ENCODE peak calls at places on chromosomes 12 and 14, in six cellular contexts. One of them, this sample, is unnamed.

GRCh38 chr14:85529803-85530574 is at the start of gene FLRT2:
- DNase-seq in right lobe of liver: peak; percentile 34
- DNase-seq in PC-3: no peak
- DNase-seq in upper lobe of left lung: peak; percentile 88
- DNase-seq in fibroblast of lung: peak; percentile 71
- DNase-seq in psoas muscle: peak; percentile 61
- DNase-seq in this sample: no peak

GRCh38 chr12:3578557-3578956 is 87.6 kb downstream of the PRMT8 start:
- DNase-seq in PC-3: no peak
- DNase-seq in upper lobe of left lung: no peak
- DNase-seq in psoas muscle: no peak
- DNase-seq in right lobe of liver: no peak
- DNase-seq in fibroblast of lung: no peak
- DNase-seq in this sample: no peak

GRCh38 chr14:55705651-55706340 is 125.8 kb downstream of the KTN1 start:
- DNase-seq in PC-3: peak; percentile 68
- DNase-seq in upper lobe of left lung: no peak
- DNase-seq in fibroblast of lung: no peak
- DNase-seq in psoas muscle: no peak
- DNase-seq in right lobe of liver: no peak
- DNase-seq in this sample: no peak

GRCh38 chr12:99059824-99060526 is 414.9 kb downstream of the APAF1 start:
- DNase-seq in fibroblast of lung: peak; percentile 8
- DNase-seq in PC-3: peak; percentile 12
- DNase-seq in right lobe of liver: no peak
- DNase-seq in upper lobe of left lung: no peak
- DNase-seq in psoas muscle: peak; percentile 20
- DNase-seq in this sample: no peak

GRCh38 chr12:26798013-26798412 is 35.0 kb downstream of the ITPR2 start:
- DNase-seq in PC-3: no peak
- DNase-seq in fibroblast of lung: peak; percentile 96
- DNase-seq in right lobe of liver: no peak
- DNase-seq in upper lobe of left lung: no peak
- DNase-seq in psoas muscle: no peak
- DNase-seq in this sample: no peak

GRCh38 chr12:79409562-79409961 is 281.2 kb downstream of the PAWR start:
- DNase-seq in upper lobe of left lung: no peak
- DNase-seq in psoas muscle: no peak
- DNase-seq in fibroblast of lung: peak; percentile 90
- DNase-seq in PC-3: peak; percentile 57
- DNase-seq in right lobe of liver: no peak
- DNase-seq in this sample: no peak

GRCh38 chr12:90174198-90174510 is 465.5 kb upstream of the ATP2B1 start:
- DNase-seq in psoas muscle: no peak
- DNase-seq in fibroblast of lung: no peak
- DNase-seq in upper lobe of left lung: no peak
- DNase-seq in right lobe of liver: no peak
- DNase-seq in PC-3: peak; percentile 37
- DNase-seq in this sample: no peak

GRCh38 chr14:73795974-73796373 is 55.7 kb upstream of the PTGR2 start:
- DNase-seq in psoas muscle: no peak
- DNase-seq in fibroblast of lung: peak; percentile 37
- DNase-seq in upper lobe of left lung: no peak
- DNase-seq in PC-3: peak; percentile 97
- DNase-seq in right lobe of liver: peak; percentile 59
- DNase-seq in this sample: no peak

GRCh38 chr14:99611639-99612038 is 7.6 kb upstream of the CCDC85C start:
- DNase-seq in fibroblast of lung: no peak
- DNase-seq in right lobe of liver: no peak
- DNase-seq in psoas muscle: no peak
- DNase-seq in PC-3: no peak
- DNase-seq in upper lobe of left lung: no peak
- DNase-seq in this sample: no peak

GRCh38 chr14:96586056-96586455 is 83.9 kb downstream of the PAPOLA start:
- DNase-seq in fibroblast of lung: no peak
- DNase-seq in PC-3: no peak
- DNase-seq in right lobe of liver: no peak
- DNase-seq in psoas muscle: no peak
- DNase-seq in upper lobe of left lung: no peak
- DNase-seq in this sample: no peak

GRCh38 chr12:100675432-100675831 is 101.9 kb downstream of the GAS2L3 start:
- DNase-seq in psoas muscle: peak; percentile 18
- DNase-seq in PC-3: peak; percentile 77
- DNase-seq in right lobe of liver: no peak
- DNase-seq in upper lobe of left lung: no peak
- DNase-seq in fibroblast of lung: peak; percentile 67
- DNase-seq in this sample: no peak

GRCh38 chr14:67221248-67221981 is 19.8 kb upstream of the PALS1 start:
- DNase-seq in PC-3: peak; percentile 93
- DNase-seq in psoas muscle: no peak
- DNase-seq in upper lobe of left lung: no peak
- DNase-seq in fibroblast of lung: peak; percentile 6
- DNase-seq in right lobe of liver: no peak
- DNase-seq in this sample: no peak

GRCh38 chr14:61720302-61720677 is 25.0 kb downstream of the HIF1A start:
- DNase-seq in psoas muscle: no peak
- DNase-seq in PC-3: peak; percentile 37
- DNase-seq in upper lobe of left lung: no peak
- DNase-seq in fibroblast of lung: no peak
- DNase-seq in right lobe of liver: no peak
- DNase-seq in this sample: no peak

GRCh38 chr12:108646597-108647190 is 13.0 kb upstream of the SELPLG start:
- DNase-seq in psoas muscle: no peak
- DNase-seq in upper lobe of left lung: no peak
- DNase-seq in fibroblast of lung: peak; percentile 50
- DNase-seq in right lobe of liver: no peak
- DNase-seq in PC-3: no peak
- DNase-seq in this sample: no peak

GRCh38 chr12:132886529-132887477 is 602 bp downstream of the CHFR start:
- DNase-seq in psoas muscle: peak; percentile 33
- DNase-seq in fibroblast of lung: peak; percentile 5
- DNase-seq in PC-3: no peak
- DNase-seq in upper lobe of left lung: peak; percentile 90
- DNase-seq in right lobe of liver: peak; percentile 38
- DNase-seq in this sample: no peak

GRCh38 chr12:30796508-30796780 is 41.7 kb upstream of the CAPRIN2 start:
- DNase-seq in right lobe of liver: no peak
- DNase-seq in upper lobe of left lung: no peak
- DNase-seq in psoas muscle: peak; percentile 27
- DNase-seq in fibroblast of lung: peak; percentile 71
- DNase-seq in PC-3: peak; percentile 58
- DNase-seq in this sample: no peak

GRCh38 chr12:7588703-7589329 is 76.9 kb downstream of the APOBEC1 start:
- DNase-seq in PC-3: peak; percentile 59
- DNase-seq in right lobe of liver: no peak
- DNase-seq in upper lobe of left lung: no peak
- DNase-seq in psoas muscle: no peak
- DNase-seq in fibroblast of lung: peak; percentile 28
- DNase-seq in this sample: peak; percentile 8

GRCh38 chr12:53530920-53531319 is 23.6 kb upstream of the NPFF start:
- DNase-seq in psoas muscle: no peak
- DNase-seq in right lobe of liver: no peak
- DNase-seq in PC-3: peak; percentile 83
- DNase-seq in upper lobe of left lung: no peak
- DNase-seq in fibroblast of lung: peak; percentile 25
- DNase-seq in this sample: no peak

GRCh38 chr12:120362516-120363273 is 6.3 kb downstream of the MSI1 start:
- DNase-seq in right lobe of liver: no peak
- DNase-seq in psoas muscle: no peak
- DNase-seq in upper lobe of left lung: no peak
- DNase-seq in PC-3: no peak
- DNase-seq in fibroblast of lung: no peak
- DNase-seq in this sample: no peak

GRCh38 chr14:34111933-34112332 is 161.1 kb upstream of the EGLN3 start:
- DNase-seq in psoas muscle: no peak
- DNase-seq in upper lobe of left lung: no peak
- DNase-seq in right lobe of liver: no peak
- DNase-seq in fibroblast of lung: no peak
- DNase-seq in PC-3: no peak
- DNase-seq in this sample: no peak
- TF ChIP-seq CTCF in psoas muscle: no peak
- TF ChIP-seq CTCF in upper lobe of left lung: no peak
- TF ChIP-seq CTCF in right lobe of liver: no peak
- TF ChIP-seq CTCF in fibroblast of lung: no peak
- TF ChIP-seq CTCF in PC-3: no peak
- TF ChIP-seq CTCF in this sample: no peak

DNA sequence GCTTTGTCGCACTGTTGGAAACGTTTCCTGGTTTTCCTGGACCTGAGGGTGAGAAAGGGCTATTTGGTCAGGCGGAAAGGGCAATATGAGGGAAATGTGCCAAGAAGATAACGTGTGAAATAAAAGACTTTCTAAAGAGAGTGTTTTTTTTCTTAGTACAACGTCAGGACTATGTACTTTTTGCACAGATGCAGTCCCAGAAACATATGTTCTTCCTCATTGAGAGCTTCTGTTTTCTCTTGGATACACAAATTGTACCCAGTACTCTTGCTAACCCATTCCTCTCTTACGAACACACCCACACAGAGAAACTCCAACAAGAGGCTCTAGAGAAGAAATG is 669 bp upstream of the PKP2 start:
- DNase-seq in fibroblast of lung: peak; percentile 40
- DNase-seq in upper lobe of left lung: no peak
- DNase-seq in psoas muscle: no peak
- DNase-seq in PC-3: no peak
- DNase-seq in right lobe of liver: no peak
- DNase-seq in this sample: no peak
- H3K4me3 ChIP-seq in fibroblast of lung: no peak overlapping the region
- H3K4me3 ChIP-seq in upper lobe of left lung: peak overlapping the region; percentile 63
- H3K4me3 ChIP-seq in psoas muscle: peak overlapping the region; percentile 76
- H3K4me3 ChIP-seq in PC-3: peak overlapping the region; percentile 73
- H3K4me3 ChIP-seq in right lobe of liver: peak overlapping the region; percentile 95
- H3K4me3 ChIP-seq in this sample: peak overlapping the region; percentile 68

GRCh38 chr14:68966872-68967301 is 12.2 kb downstream of the ACTN1 start:
- DNase-seq in right lobe of liver: no peak
- DNase-seq in psoas muscle: no peak
- DNase-seq in fibroblast of lung: peak; percentile 58
- DNase-seq in PC-3: no peak
- DNase-seq in upper lobe of left lung: no peak
- DNase-seq in this sample: no peak

GRCh38 chr14:68969278-68969677 is 9.8 kb downstream of the ACTN1 start:
- DNase-seq in right lobe of liver: no peak
- DNase-seq in upper lobe of left lung: no peak
- DNase-seq in fibroblast of lung: no peak
- DNase-seq in psoas muscle: no peak
- DNase-seq in PC-3: no peak
- DNase-seq in this sample: no peak

GRCh38 chr14:68968721-68969120 is 10.4 kb downstream of the ACTN1 start:
- DNase-seq in right lobe of liver: no peak
- DNase-seq in fibroblast of lung: no peak
- DNase-seq in PC-3: no peak
- DNase-seq in psoas muscle: no peak
- DNase-seq in upper lobe of left lung: no peak
- DNase-seq in this sample: no peak

GRCh38 chr14:68967459-68967940 is 11.6 kb downstream of the ACTN1 start:
- DNase-seq in PC-3: no peak
- DNase-seq in fibroblast of lung: no peak
- DNase-seq in upper lobe of left lung: no peak
- DNase-seq in right lobe of liver: no peak
- DNase-seq in psoas muscle: no peak
- DNase-seq in this sample: no peak

GRCh38 chr14:68968051-68968450 is 11.1 kb downstream of the ACTN1 start:
- DNase-seq in fibroblast of lung: no peak
- DNase-seq in upper lobe of left lung: no peak
- DNase-seq in right lobe of liver: no peak
- DNase-seq in PC-3: no peak
- DNase-seq in psoas muscle: no peak
- DNase-seq in this sample: no peak
- H3K4me1 ChIP-seq in fibroblast of lung: peaks cover 62% of the 10 kb centered on the region
- H3K4me1 ChIP-seq in upper lobe of left lung: peaks cover 50% of the 10 kb centered on the region
- H3K4me1 ChIP-seq in right lobe of liver: no peaks in the 10 kb centered on the region
- H3K4me1 ChIP-seq in PC-3: peaks cover 48% of the 10 kb centered on the region
- H3K4me1 ChIP-seq in psoas muscle: no peaks in the 10 kb centered on the region
- H3K4me1 ChIP-seq in this sample: peaks cover 80% of the 10 kb centered on the region

DNA sequence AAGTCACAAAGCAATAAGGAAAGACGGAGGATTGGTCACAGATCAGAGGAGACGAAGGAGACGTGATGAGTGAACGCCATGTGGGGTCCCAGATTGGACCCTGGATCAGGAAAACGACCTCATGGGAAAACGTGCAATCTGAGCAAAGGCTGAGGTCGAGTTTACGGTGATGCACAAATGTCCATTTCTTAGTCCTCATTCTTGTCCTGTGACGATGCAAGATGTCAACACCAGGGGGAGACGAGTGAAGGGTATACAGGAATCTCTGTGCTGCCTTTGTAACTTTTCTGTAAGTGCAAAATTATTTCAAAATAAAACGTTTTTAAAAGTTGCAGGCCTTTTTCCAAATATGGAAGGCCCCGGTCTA is 329.8 kb downstream of the MED13L start:
- DNase-seq in upper lobe of left lung: no peak
- DNase-seq in right lobe of liver: no peak
- DNase-seq in psoas muscle: no peak
- DNase-seq in fibroblast of lung: no peak
- DNase-seq in PC-3: no peak
- DNase-seq in this sample: no peak
- TF ChIP-seq CTCF in upper lobe of left lung: no peak
- TF ChIP-seq CTCF in right lobe of liver: no peak
- TF ChIP-seq CTCF in psoas muscle: no peak
- TF ChIP-seq CTCF in fibroblast of lung: peak; percentile 15
- TF ChIP-seq CTCF in PC-3: no peak
- TF ChIP-seq CTCF in this sample: no peak

DNA sequence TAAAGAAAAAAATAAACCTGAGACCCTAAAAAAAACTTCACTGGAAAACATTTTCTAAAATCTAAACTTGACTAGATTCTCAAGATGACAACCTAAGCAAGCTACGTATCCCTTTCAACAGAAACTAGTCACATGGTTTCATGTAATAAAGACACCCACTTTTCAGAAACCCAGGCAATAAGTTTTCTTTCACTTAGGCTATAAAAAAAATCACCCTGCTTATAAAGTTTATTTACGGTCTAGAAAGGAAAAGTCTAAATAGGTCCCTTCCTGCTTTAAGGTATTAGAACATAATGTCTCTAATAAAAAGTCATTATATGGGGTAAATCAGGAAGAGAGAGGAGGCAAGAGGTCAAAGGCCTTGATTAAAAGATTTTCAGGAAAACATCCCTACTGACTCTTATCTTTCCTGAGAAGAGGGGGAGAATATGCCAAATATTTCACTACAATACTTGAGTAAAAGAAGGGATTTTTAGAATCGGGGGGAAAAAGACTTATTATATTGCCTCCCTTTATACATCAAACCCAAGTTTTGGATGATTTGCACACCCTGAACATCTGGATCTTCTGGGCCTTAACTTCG is 9.5 kb downstream of the CLIP1 start:
- DNase-seq in upper lobe of left lung: no peak
- DNase-seq in right lobe of liver: no peak
- DNase-seq in PC-3: no peak
- DNase-seq in fibroblast of lung: no peak
- DNase-seq in psoas muscle: no peak
- DNase-seq in this sample: no peak
- H3K4me3 ChIP-seq in upper lobe of left lung: no peak overlapping the region
- H3K4me3 ChIP-seq in right lobe of liver: no peak overlapping the region
- H3K4me3 ChIP-seq in PC-3: no peak overlapping the region
- H3K4me3 ChIP-seq in fibroblast of lung: no peak overlapping the region
- H3K4me3 ChIP-seq in psoas muscle: peak overlapping the region; percentile 48
- H3K4me3 ChIP-seq in this sample: no peak overlapping the region